ENCODE peak calls at places on chromosomes 16 and 17, in four cellular contexts. One of them, this sample, is unnamed.

GRCh38 chr16:56561126-56561525 is 3.7 kb upstream of the MT4 start:
- DNase-seq in activated CD4-positive, alpha-beta memory T cell treated with anti-CD3 and anti-CD28 coated beads, Interleukin-2, amount 10 ng/mL, durations not matched to agents 7 days and 5 days: no peak
- DNase-seq in GM04503: no peak
- DNase-seq in B cell: no peak
- DNase-seq in this sample: no peak

GRCh38 chr16:77238593-77238992 is 39.4 kb downstream of the SYCE1L start:
- DNase-seq in GM04503: no peak
- DNase-seq in activated CD4-positive, alpha-beta memory T cell treated with anti-CD3 and anti-CD28 coated beads, Interleukin-2, amount 10 ng/mL, durations not matched to agents 7 days and 5 days: no peak
- DNase-seq in B cell: no peak
- DNase-seq in this sample: no peak

GRCh38 chr17:61361084-61361483 is 38.6 kb upstream of the TBX2 start:
- DNase-seq in GM04503: peak
- DNase-seq in B cell: no peak
- DNase-seq in activated CD4-positive, alpha-beta memory T cell treated with anti-CD3 and anti-CD28 coated beads, Interleukin-2, amount 10 ng/mL, durations not matched to agents 7 days and 5 days: no peak
- DNase-seq in this sample: no peak

GRCh38 chr16:79632289-79632688 is 31.8 kb upstream of the MAF start:
- DNase-seq in B cell: no peak
- DNase-seq in activated CD4-positive, alpha-beta memory T cell treated with anti-CD3 and anti-CD28 coated beads, Interleukin-2, amount 10 ng/mL, durations not matched to agents 7 days and 5 days: peak
- DNase-seq in GM04503: no peak
- DNase-seq in this sample: no peak

GRCh38 chr16:19771796-19772195 is 53.7 kb downstream of the IQCK start:
- DNase-seq in B cell: no peak
- DNase-seq in GM04503: no peak
- DNase-seq in activated CD4-positive, alpha-beta memory T cell treated with anti-CD3 and anti-CD28 coated beads, Interleukin-2, amount 10 ng/mL, durations not matched to agents 7 days and 5 days: no peak
- DNase-seq in this sample: no peak

GRCh38 chr17:69819316-69820087 is 255.5 kb upstream of the KCNJ16 start:
- DNase-seq in GM04503: peak
- DNase-seq in activated CD4-positive, alpha-beta memory T cell treated with anti-CD3 and anti-CD28 coated beads, Interleukin-2, amount 10 ng/mL, durations not matched to agents 7 days and 5 days: no peak
- DNase-seq in B cell: no peak
- DNase-seq in this sample: no peak

GRCh38 chr17:4623249-4623648 is 18.2 kb downstream of the ALOX15 start:
- DNase-seq in GM04503: no peak
- DNase-seq in B cell: no peak
- DNase-seq in activated CD4-positive, alpha-beta memory T cell treated with anti-CD3 and anti-CD28 coated beads, Interleukin-2, amount 10 ng/mL, durations not matched to agents 7 days and 5 days: no peak
- DNase-seq in this sample: no peak

GRCh38 chr16:67397812-67398545 is 4.7 kb upstream of the TPPP3 start:
- DNase-seq in GM04503: no peak
- DNase-seq in activated CD4-positive, alpha-beta memory T cell treated with anti-CD3 and anti-CD28 coated beads, Interleukin-2, amount 10 ng/mL, durations not matched to agents 7 days and 5 days: no peak
- DNase-seq in B cell: no peak
- DNase-seq in this sample: peak

GRCh38 chr16:28001184-28001583 is 62.3 kb downstream of the GSG1L start:
- DNase-seq in activated CD4-positive, alpha-beta memory T cell treated with anti-CD3 and anti-CD28 coated beads, Interleukin-2, amount 10 ng/mL, durations not matched to agents 7 days and 5 days: no peak
- DNase-seq in GM04503: no peak
- DNase-seq in B cell: no peak
- DNase-seq in this sample: no peak

GRCh38 chr16:55661842-55662479 is 6.2 kb downstream of the SLC6A2 start:
- DNase-seq in GM04503: no peak
- DNase-seq in activated CD4-positive, alpha-beta memory T cell treated with anti-CD3 and anti-CD28 coated beads, Interleukin-2, amount 10 ng/mL, durations not matched to agents 7 days and 5 days: no peak
- DNase-seq in B cell: no peak
- DNase-seq in this sample: no peak

GRCh38 chr17:8275421-8276290 is 12.8 kb upstream of the RANGRF start:
- DNase-seq in B cell: no peak
- DNase-seq in GM04503: no peak
- DNase-seq in activated CD4-positive, alpha-beta memory T cell treated with anti-CD3 and anti-CD28 coated beads, Interleukin-2, amount 10 ng/mL, durations not matched to agents 7 days and 5 days: no peak
- DNase-seq in this sample: no peak

GRCh38 chr17:35448214-35448898 is at the start of gene SLFN13:
- DNase-seq in activated CD4-positive, alpha-beta memory T cell treated with anti-CD3 and anti-CD28 coated beads, Interleukin-2, amount 10 ng/mL, durations not matched to agents 7 days and 5 days: peak
- DNase-seq in GM04503: no peak
- DNase-seq in B cell: peak
- DNase-seq in this sample: peak

GRCh38 chr17:48310748-48311213 is 119.2 kb downstream of the SKAP1 start:
- DNase-seq in GM04503: no peak
- DNase-seq in activated CD4-positive, alpha-beta memory T cell treated with anti-CD3 and anti-CD28 coated beads, Interleukin-2, amount 10 ng/mL, durations not matched to agents 7 days and 5 days: no peak
- DNase-seq in B cell: no peak
- DNase-seq in this sample: no peak

GRCh38 chr17:77778636-77779524 is 179.6 kb upstream of the TNRC6C start:
- DNase-seq in activated CD4-positive, alpha-beta memory T cell treated with anti-CD3 and anti-CD28 coated beads, Interleukin-2, amount 10 ng/mL, durations not matched to agents 7 days and 5 days: no peak
- DNase-seq in GM04503: no peak
- DNase-seq in B cell: no peak
- DNase-seq in this sample: peak

GRCh38 chr16:28297308-28297707 is 5.0 kb downstream of the SBK1 start:
- DNase-seq in activated CD4-positive, alpha-beta memory T cell treated with anti-CD3 and anti-CD28 coated beads, Interleukin-2, amount 10 ng/mL, durations not matched to agents 7 days and 5 days: no peak
- DNase-seq in GM04503: no peak
- DNase-seq in B cell: no peak
- DNase-seq in this sample: no peak

GRCh38 chr17:58331815-58332719 is 3.5 kb upstream of the TSPOAP1 start:
- DNase-seq in GM04503: no peak
- DNase-seq in activated CD4-positive, alpha-beta memory T cell treated with anti-CD3 and anti-CD28 coated beads, Interleukin-2, amount 10 ng/mL, durations not matched to agents 7 days and 5 days: peak
- DNase-seq in B cell: peak
- DNase-seq in this sample: peak

GRCh38 chr16:31427441-31428276 is 501 bp downstream of the COX6A2 start:
- DNase-seq in GM04503: no peak
- DNase-seq in activated CD4-positive, alpha-beta memory T cell treated with anti-CD3 and anti-CD28 coated beads, Interleukin-2, amount 10 ng/mL, durations not matched to agents 7 days and 5 days: peak
- DNase-seq in B cell: peak
- DNase-seq in this sample: peak

GRCh38 chr16:54677551-54677950 is 253.1 kb upstream of the IRX5 start:
- DNase-seq in activated CD4-positive, alpha-beta memory T cell treated with anti-CD3 and anti-CD28 coated beads, Interleukin-2, amount 10 ng/mL, durations not matched to agents 7 days and 5 days: no peak
- DNase-seq in B cell: no peak
- DNase-seq in GM04503: no peak
- DNase-seq in this sample: no peak

GRCh38 chr17:34423978-34424813 is 61.2 kb upstream of the CCL1 start:
- DNase-seq in GM04503: no peak
- DNase-seq in activated CD4-positive, alpha-beta memory T cell treated with anti-CD3 and anti-CD28 coated beads, Interleukin-2, amount 10 ng/mL, durations not matched to agents 7 days and 5 days: no peak
- DNase-seq in B cell: no peak
- DNase-seq in this sample: no peak

GRCh38 chr16:83508295-83508694 is 299.5 kb upstream of the HSBP1 start:
- DNase-seq in GM04503: no peak
- DNase-seq in activated CD4-positive, alpha-beta memory T cell treated with anti-CD3 and anti-CD28 coated beads, Interleukin-2, amount 10 ng/mL, durations not matched to agents 7 days and 5 days: no peak
- DNase-seq in B cell: no peak
- DNase-seq in this sample: no peak

GRCh38 chr17:7045492-7046126 is 1.7 kb upstream of the SLC16A11 start:
- DNase-seq in activated CD4-positive, alpha-beta memory T cell treated with anti-CD3 and anti-CD28 coated beads, Interleukin-2, amount 10 ng/mL, durations not matched to agents 7 days and 5 days: peak
- DNase-seq in GM04503: no peak
- DNase-seq in B cell: peak
- DNase-seq in this sample: no peak

GRCh38 chr17:4407851-4408250 is 25.9 kb upstream of the SPNS3 start:
- DNase-seq in B cell: no peak
- DNase-seq in GM04503: no peak
- DNase-seq in activated CD4-positive, alpha-beta memory T cell treated with anti-CD3 and anti-CD28 coated beads, Interleukin-2, amount 10 ng/mL, durations not matched to agents 7 days and 5 days: no peak
- DNase-seq in this sample: no peak